ENCODE peak calls at places on chromosomes 3 and 15, in nine cellular contexts. V is activated T-helper 1 cell treated with anti-CD3 and anti-CD28 coated beads, Interleukin-2, amount 50 U/mL, for 16 hours; J is MCF 10A; C is NCI-H526; U is AG04449; K is SJSA1; X is heart right ventricle; W is activated T-cell treated with anti-CD3 and anti-CD28 coated beads for 1 hour; I is stimulated activated CD4-positive, alpha-beta T cell treated with anti-CD3 and anti-CD28 coated beads, Interleukin-4, amount 100 ng/mL, for 24 hours. Q is an unnamed sample.

GRCh38 chr15:57323806-57324589 is 52.3 kb upstream of the CGNL1 start:
- DNase-seq in J (peak), V (no peak), U (no peak), K (peak), C (peak), W (no peak), I (no peak), X (no peak), Q (no peak)

GRCh38 chr15:99347609-99348008 is 96.3 kb downstream of the LRRC28 start:
- DNase-seq in I (no peak), W (no peak), K (no peak), X (no peak), C (no peak), V (no peak), J (no peak), U (no peak), Q (no peak)

GRCh38 chr3:187013080-187013838 is 82.9 kb downstream of the ST6GAL1 start:
- DNase-seq in J (peak), X (no peak), C (no peak), U (peak), W (no peak), I (no peak), K (no peak), V (no peak), Q (no peak)

GRCh38 chr3:71547254-71548198 is 36.0 kb downstream of the FOXP1 start:
- DNase-seq in V (no peak), U (no peak), J (no peak), C (no peak), W (no peak), I (no peak), K (no peak), X (no peak), Q (no peak)

GRCh38 chr3:73637042-73637441 is 12.3 kb upstream of the PDZRN3 start:
- DNase-seq in U (no peak), V (no peak), J (peak), I (no peak), X (no peak), K (no peak), W (no peak), C (no peak), Q (no peak)

GRCh38 chr3:143736651-143737050 is 111.6 kb downstream of the SLC9A9 start:
- DNase-seq in C (no peak), K (no peak), J (peak), U (no peak), X (no peak), I (no peak), V (no peak), W (no peak), Q (no peak)

GRCh38 chr3:39278616-39278935 is 1.3 kb downstream of the CX3CR1 start:
- DNase-seq in X (no peak), U (no peak), W (no peak), V (no peak), I (no peak), K (no peak), J (no peak), C (no peak), Q (no peak)

GRCh38 chr3:100329800-100330489 is 4.6 kb upstream of the NIT2 start:
- DNase-seq in V (no peak), K (no peak), C (no peak), I (no peak), X (no peak), W (no peak), J (no peak), U (no peak), Q (no peak)

GRCh38 chr3:125679258-125679657 is 84.0 kb upstream of the OSBPL11 start:
- DNase-seq in U (no peak), V (no peak), J (peak), W (no peak), I (no peak), K (no peak), X (no peak), C (peak), Q (no peak)

GRCh38 chr15:39786444-39787056 is 3.9 kb upstream of the FSIP1 start:
- DNase-seq in U (no peak), C (peak), W (no peak), I (no peak), X (no peak), V (no peak), J (peak), K (no peak), Q (no peak)

GRCh38 chr3:159765025-159765859 is 223.4 kb upstream of the IL12A start:
- DNase-seq in W (no peak), V (no peak), X (peak), J (peak), C (peak), K (peak), U (peak), I (no peak), Q (peak)

GRCh38 chr3:141266797-141267555 is 35.4 kb downstream of the PXYLP1 start:
- DNase-seq in X (no peak), K (no peak), U (no peak), C (no peak), V (peak), W (peak), J (no peak), I (no peak), Q (no peak)

GRCh38 chr3:124094496-124094895 is 102.6 kb upstream of the ROPN1 start:
- DNase-seq in I (no peak), V (no peak), W (no peak), U (no peak), J (no peak), C (no peak), X (no peak), K (no peak), Q (no peak)

GRCh38 chr3:21310891-21311290 is 440.1 kb downstream of the ZNF385D start:
- DNase-seq in U (no peak), I (no peak), C (no peak), V (no peak), X (no peak), W (no peak), K (no peak), J (no peak), Q (no peak)

GRCh38 chr15:80308002-80308401 is 56.0 kb upstream of the CTXND1 start:
- DNase-seq in C (peak), K (no peak), I (no peak), W (no peak), X (no peak), V (no peak), U (no peak), J (no peak), Q (no peak)

GRCh38 chr3:43290961-43291360 is 4.6 kb downstream of the SNRK start:
- DNase-seq in C (no peak), V (no peak), X (no peak), I (no peak), K (no peak), U (no peak), J (peak), W (no peak), Q (no peak)

GRCh38 chr15:77803487-77803886 is 170.8 kb upstream of the LINGO1 start:
- DNase-seq in C (no peak), X (no peak), V (no peak), K (no peak), W (no peak), J (no peak), U (no peak), I (no peak), Q (no peak)

GRCh38 chr15:81190922-81191507 is 5.7 kb upstream of the IL16 start:
- DNase-seq in X (no peak), U (no peak), K (no peak), W (no peak), V (no peak), I (no peak), J (no peak), C (no peak), Q (no peak)

GRCh38 chr3:3189961-3190360 is 10.5 kb upstream of the CRBN start:
- DNase-seq in I (no peak), K (no peak), V (no peak), J (no peak), X (no peak), U (no peak), C (no peak), W (no peak), Q (no peak)

Q was measured in psoas muscle.